ENCODE peak calls at places on chromosome 17, in four cellular contexts. W is hepatocyte, N is HAP-1, M is lung. H is an unnamed sample.

GRCh38 chr17:29048440-29049360 is 5.8 kb downstream of the PIPOX start:
- DNase-seq in W (peak; percentile 22), N (peak; percentile 52), M (no peak), H (peak; percentile 33)

GRCh38 chr17:36703860-36704266 is 102.5 kb downstream of the MRM1 start:
- DNase-seq in M (no peak), W (peak; percentile 76), N (peak; percentile 87), H (peak; percentile 94)

GRCh38 chr17:31842416-31843381 is 16.3 kb downstream of the COPRS start:
- DNase-seq in M (peak; percentile 65), N (peak; percentile 85), W (peak; percentile 89), H (peak; percentile 93)

GRCh38 chr17:78383725-78384471 is 5.4 kb downstream of the PGS1 start:
- DNase-seq in N (no peak), W (peak; percentile 74), M (peak; percentile 86), H (no peak)

GRCh38 chr17:76953066-76953465 is 84.9 kb downstream of the MGAT5B start:
- DNase-seq in W (no peak), N (no peak), M (no peak), H (no peak)

GRCh38 chr17:15463363-15463762 is 4.1 kb downstream of the CDRT4 start:
- DNase-seq in W (peak; percentile 44), M (peak; percentile 42), N (no peak), H (peak; percentile 68)

GRCh38 chr17:66764559-66764958 is 70.4 kb upstream of the CACNG5 start:
- DNase-seq in W (no peak), M (no peak), N (peak; percentile 17), H (no peak)

GRCh38 chr17:58183514-58183913 is 9.0 kb upstream of the EPX start:
- DNase-seq in N (no peak), W (no peak), M (no peak), H (no peak)

GRCh38 chr17:50122945-50123344 is 7.0 kb downstream of the SAMD14 start:
- DNase-seq in W (no peak), N (peak; percentile 54), M (no peak), H (no peak)

GRCh38 chr17:28346199-28346580 is 10.6 kb downstream of the TNFAIP1 start:
- DNase-seq in W (no peak), M (no peak), N (no peak), H (peak; percentile 35)

GRCh38 chr17:79078476-79079190 is 4.0 kb downstream of the ENGASE start:
- DNase-seq in W (no peak), N (no peak), M (no peak), H (no peak)

GRCh38 chr17:8152112-8152775 is at the start of gene PER1:
- DNase-seq in N (peak; percentile 99), W (peak; percentile 97), M (peak; percentile 98), H (peak; percentile 98)

GRCh38 chr17:35291802-35292201 is 48.9 kb downstream of the SLFN5 start:
- DNase-seq in M (no peak), W (no peak), N (no peak), H (no peak)
- H3K36me3 ChIP-seq in M (no peaks in the 10 kb centered on the region), W (no peaks in the 10 kb centered on the region), N (no peaks in the 10 kb centered on the region), H (no peaks in the 10 kb centered on the region)

DNA sequence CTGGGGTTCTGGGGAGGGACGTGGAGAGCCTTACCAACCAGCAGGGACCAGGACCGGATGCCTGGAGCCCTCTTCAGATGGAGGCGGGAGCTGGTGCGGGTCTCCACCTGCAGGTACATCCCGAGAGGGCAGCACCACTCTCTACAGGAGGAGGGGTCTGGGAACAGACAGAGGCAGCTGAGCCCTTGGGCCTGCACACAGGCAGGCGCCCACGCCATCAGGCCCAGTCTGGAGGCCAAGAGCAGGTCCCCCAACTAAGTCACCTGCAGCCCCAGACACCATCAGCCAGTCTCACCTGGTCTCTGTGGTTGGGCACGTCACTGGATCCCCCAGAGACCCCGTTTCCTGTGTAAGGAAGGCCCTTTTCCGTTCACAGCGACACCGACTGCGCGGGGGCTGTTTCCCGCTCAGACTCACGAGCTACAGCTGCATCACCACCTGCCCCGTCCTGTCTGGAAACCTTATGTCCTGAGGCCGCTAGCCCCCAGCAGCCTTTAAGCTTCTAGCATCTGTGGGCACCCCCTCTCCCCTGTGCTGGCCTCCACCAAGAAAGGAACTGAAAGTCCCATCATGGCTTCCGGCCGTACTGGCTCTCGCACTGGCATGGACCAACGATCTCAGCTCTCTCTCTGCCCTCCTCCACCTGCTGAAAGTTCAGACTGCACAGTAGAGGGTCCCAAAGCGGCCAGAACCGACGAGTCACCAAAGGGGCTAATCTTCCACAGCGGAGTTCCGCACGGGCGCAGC is 1.2 kb downstream of the CYBC1 start:
- DNase-seq in N (no peak), M (no peak), W (no peak), H (peak; percentile 82)
- H3K36me3 ChIP-seq in N (peaks cover 8% of the 10 kb centered on the region), M (no peaks in the 10 kb centered on the region), W (no peaks in the 10 kb centered on the region), H (no peaks in the 10 kb centered on the region)

DNA sequence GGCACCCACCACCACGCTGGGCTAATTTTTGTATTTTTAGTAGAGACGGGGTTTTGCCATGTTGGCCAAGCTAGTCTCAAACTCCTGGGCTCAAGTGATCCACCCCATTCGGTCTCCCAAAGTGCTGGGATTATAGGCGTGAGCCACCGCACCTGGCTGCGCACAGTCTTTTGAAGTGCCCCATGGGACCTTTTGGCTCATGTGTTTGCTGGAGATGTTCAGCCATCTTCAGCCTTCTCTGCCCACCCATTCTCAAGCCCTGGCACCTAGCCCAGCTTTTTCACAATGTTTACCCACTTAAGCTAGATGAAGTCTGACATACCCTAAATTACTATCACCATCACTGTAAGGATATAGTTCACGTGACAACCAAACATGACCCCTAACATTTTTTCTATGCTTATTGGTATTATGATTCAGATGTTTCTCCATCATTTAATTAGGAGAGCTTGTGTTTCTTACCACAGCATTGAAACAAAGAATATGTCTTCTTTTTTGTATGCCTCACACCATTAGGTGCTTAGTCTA is 32.3 kb downstream of the PECAM1 start:
- DNase-seq in N (no peak), W (no peak), M (no peak), H (no peak)
- H3K36me3 ChIP-seq in N (no peaks in the 10 kb centered on the region), W (no peaks in the 10 kb centered on the region), M (no peaks in the 10 kb centered on the region), H (no peaks in the 10 kb centered on the region)

GRCh38 chr17:16962804-16963203 is 9.1 kb downstream of the TNFRSF13B start:
- DNase-seq in M (no peak), W (no peak), N (no peak), H (peak; percentile 21)

DNA sequence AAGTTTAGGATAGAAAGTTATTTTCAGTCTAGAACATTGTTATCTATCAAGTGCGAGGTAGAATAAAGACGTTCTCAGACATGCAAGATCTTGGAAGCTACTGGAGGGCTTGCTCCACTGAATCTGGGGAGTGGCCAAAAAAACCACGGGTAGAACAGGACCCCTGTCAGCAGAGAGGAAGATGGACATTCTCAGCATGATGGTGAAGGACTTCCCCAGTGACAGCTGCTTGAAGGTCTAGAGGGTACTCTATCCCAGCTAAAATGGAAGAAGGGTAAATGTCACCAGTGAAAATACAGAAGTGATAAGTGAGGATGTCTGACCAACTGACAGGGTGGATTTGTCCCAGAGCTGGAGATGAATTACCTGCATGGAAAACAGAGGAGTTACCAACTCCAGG is 10.1 kb downstream of the TNFRSF13B start:
- DNase-seq in M (no peak), W (no peak), N (no peak), H (no peak)
- H3K36me3 ChIP-seq in M (no peaks in the 10 kb centered on the region), W (no peaks in the 10 kb centered on the region), N (no peaks in the 10 kb centered on the region), H (no peaks in the 10 kb centered on the region)

GRCh38 chr17:40777971-40778370 is 4.4 kb downstream of the KRT27 start:
- DNase-seq in M (no peak), W (no peak), N (no peak), H (no peak)
- H3K36me3 ChIP-seq in M (no peaks in the 10 kb centered on the region), W (no peaks in the 10 kb centered on the region), N (no peaks in the 10 kb centered on the region), H (no peaks in the 10 kb centered on the region)

GRCh38 chr17:2371183-2372130 is 29.4 kb downstream of the MNT start:
- DNase-seq in W (no peak), M (no peak), N (no peak), H (no peak)

GRCh38 chr17:2372681-2373080 is 28.2 kb downstream of the MNT start:
- DNase-seq in W (no peak), M (no peak), N (no peak), H (no peak)

GRCh38 chr17:2372180-2372579 is 28.7 kb downstream of the MNT start:
- DNase-seq in N (no peak), W (no peak), M (no peak), H (no peak)

GRCh38 chr17:2374549-2375285 is 26.1 kb downstream of the MNT start:
- DNase-seq in W (no peak), N (no peak), M (no peak), H (no peak)

DNA sequence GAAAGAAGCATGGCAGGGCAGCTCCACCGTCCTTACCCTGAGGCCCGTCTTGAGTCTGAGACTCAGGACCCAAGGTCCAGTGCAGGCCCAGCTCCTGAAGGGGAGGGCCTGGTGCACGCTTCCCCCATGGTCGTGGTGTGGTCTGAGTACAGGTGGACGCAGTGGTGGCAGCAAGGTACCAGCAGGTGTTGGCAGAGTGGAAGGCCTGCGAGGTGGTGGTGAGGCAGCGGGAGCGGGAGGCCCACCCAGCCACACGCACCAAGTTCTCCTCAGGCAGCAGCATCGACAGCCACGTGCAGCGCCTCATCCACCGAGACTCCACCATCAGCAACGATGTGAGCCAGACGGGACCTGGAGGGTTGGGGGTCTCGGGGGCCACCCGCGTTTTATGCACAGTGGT is 27.7 kb downstream of the MNT start:
- DNase-seq in W (no peak), N (no peak), M (no peak), H (no peak)
- H3K36me3 ChIP-seq in W (no peaks in the 10 kb centered on the region), N (peaks cover 17% of the 10 kb centered on the region), M (no peaks in the 10 kb centered on the region), H (no peaks in the 10 kb centered on the region)

DNA sequence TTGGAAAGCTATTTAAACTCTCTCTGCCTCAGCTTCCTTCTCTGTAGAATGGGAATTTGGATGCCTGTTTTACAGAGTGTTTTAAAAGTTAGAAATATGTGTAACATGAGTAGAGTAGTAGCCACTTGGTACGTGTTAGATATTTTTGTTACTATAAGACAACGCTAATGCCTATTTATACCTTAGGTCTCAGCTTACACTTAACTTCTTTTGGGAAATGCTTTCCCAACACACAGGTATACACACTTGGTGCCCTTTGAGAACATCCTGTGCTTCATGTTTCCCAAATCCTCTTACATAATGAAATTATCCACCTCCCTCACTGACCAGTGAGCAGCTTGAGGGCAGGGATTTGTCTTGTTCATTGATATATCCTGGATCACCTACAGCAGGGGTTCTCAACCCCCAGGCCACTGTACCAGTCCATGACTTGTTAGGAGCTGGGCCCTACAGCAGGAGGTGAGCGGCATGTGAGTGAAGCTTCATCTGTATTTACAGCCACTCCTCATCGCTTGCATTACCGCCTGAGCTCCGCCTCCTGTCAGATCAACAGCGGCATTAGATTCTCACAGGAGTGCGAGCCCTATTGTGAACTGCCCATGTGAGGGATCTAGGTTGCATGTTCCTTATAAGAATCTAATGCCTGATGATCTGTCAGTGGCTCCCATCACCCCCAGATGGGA is 33.5 kb downstream of the ARSG start:
- DNase-seq in N (no peak), M (no peak), W (no peak), H (no peak)
- H3K36me3 ChIP-seq in N (no peaks in the 10 kb centered on the region), M (no peaks in the 10 kb centered on the region), W (no peaks in the 10 kb centered on the region), H (no peaks in the 10 kb centered on the region)

GRCh38 chr17:38897671-38898290 is 27.6 kb upstream of the LASP1NB start:
- DNase-seq in M (no peak), N (no peak), W (no peak), H (no peak)

GRCh38 chr17:38898812-38899348 is 26.5 kb upstream of the LASP1NB start:
- DNase-seq in W (no peak), M (peak; percentile 53), N (no peak), H (no peak)

GRCh38 chr17:38897176-38897575 is 27.3 kb downstream of the LASP1 start:
- DNase-seq in W (no peak), M (no peak), N (no peak), H (no peak)

GRCh38 chr17:38896373-38896954 is 26.6 kb downstream of the LASP1 start:
- DNase-seq in N (no peak), M (no peak), W (no peak), H (peak; percentile 63)

GRCh38 chr17:38898291-38898679 is 27.1 kb upstream of the LASP1NB start:
- DNase-seq in N (no peak), W (no peak), M (no peak), H (no peak)
- H3K36me3 ChIP-seq in N (peaks cover 10% of the 10 kb centered on the region), W (no peaks in the 10 kb centered on the region), M (no peaks in the 10 kb centered on the region), H (no peaks in the 10 kb centered on the region)

H was measured in GM23338.